ENCODE peak calls at places on chromosomes 4 and X, in four cellular contexts. J, T, A and V are unnamed samples.

GRCh38 chr4:11650801-11651596 is 222.3 kb upstream of the HS3ST1 start:
- DNase-seq in A (no peak), J (no peak), T (no peak), V (no peak)

GRCh38 chrX:53340852-53341645 is 59.7 kb upstream of the IQSEC2 start:
- DNase-seq in J (no peak), A (no peak), T (no peak), V (no peak)

GRCh38 chrX:15679246-15679645 is 14.6 kb upstream of the CLTRN start:
- DNase-seq in A (no peak), J (no peak), T (no peak), V (peak; percentile 16)

GRCh38 chrX:145464650-145465049 is 217.3 kb downstream of the SPANXN1 start:
- DNase-seq in T (no peak), A (no peak), J (no peak), V (no peak)

GRCh38 chr4:73718375-73719373 is 21.7 kb upstream of the CXCL8 start:
- DNase-seq in J (no peak), A (no peak), T (no peak), V (no peak)

GRCh38 chr4:139085141-139085540 is 69.6 kb downstream of the NOCT start:
- DNase-seq in T (peak; percentile 11), A (no peak), J (no peak), V (no peak)

GRCh38 chr4:69524708-69525107 is 29.0 kb upstream of the UGT2B4 start:
- DNase-seq in A (no peak), J (no peak), T (no peak), V (no peak)

GRCh38 chr4:54513231-54513630 is 144.5 kb upstream of the KIT start:
- DNase-seq in J (no peak), T (no peak), A (no peak), V (no peak)

GRCh38 chr4:54482529-54482961 is 175.2 kb upstream of the KIT start:
- DNase-seq in T (no peak), A (no peak), J (no peak), V (no peak)

GRCh38 chr4:104870495-104871228 is 276.0 kb upstream of the TET2 start:
- DNase-seq in A (no peak), J (no peak), T (no peak), V (no peak)

GRCh38 chr4:102678695-102679335 is 82.0 kb downstream of the MANBA start:
- DNase-seq in T (no peak), A (no peak), J (no peak), V (no peak)

GRCh38 chr4:123418486-123418931 is 21.9 kb downstream of the SPRY1 start:
- DNase-seq in T (peak; percentile 97), J (peak; percentile 40), A (no peak), V (peak; percentile 30)

GRCh38 chr4:41361831-41362646 is 105.3 kb downstream of the UCHL1 start:
- DNase-seq in A (no peak), J (no peak), T (no peak), V (no peak)

GRCh38 chrX:19670321-19670750 is 155.0 kb upstream of the MAP3K15 start:
- DNase-seq in A (no peak), T (peak; percentile 21), J (no peak), V (no peak)
- TF ChIP-seq POLR2AphosphoS5 in A (no peak), T (no peak), J (no peak), V (no peak)

DNA sequence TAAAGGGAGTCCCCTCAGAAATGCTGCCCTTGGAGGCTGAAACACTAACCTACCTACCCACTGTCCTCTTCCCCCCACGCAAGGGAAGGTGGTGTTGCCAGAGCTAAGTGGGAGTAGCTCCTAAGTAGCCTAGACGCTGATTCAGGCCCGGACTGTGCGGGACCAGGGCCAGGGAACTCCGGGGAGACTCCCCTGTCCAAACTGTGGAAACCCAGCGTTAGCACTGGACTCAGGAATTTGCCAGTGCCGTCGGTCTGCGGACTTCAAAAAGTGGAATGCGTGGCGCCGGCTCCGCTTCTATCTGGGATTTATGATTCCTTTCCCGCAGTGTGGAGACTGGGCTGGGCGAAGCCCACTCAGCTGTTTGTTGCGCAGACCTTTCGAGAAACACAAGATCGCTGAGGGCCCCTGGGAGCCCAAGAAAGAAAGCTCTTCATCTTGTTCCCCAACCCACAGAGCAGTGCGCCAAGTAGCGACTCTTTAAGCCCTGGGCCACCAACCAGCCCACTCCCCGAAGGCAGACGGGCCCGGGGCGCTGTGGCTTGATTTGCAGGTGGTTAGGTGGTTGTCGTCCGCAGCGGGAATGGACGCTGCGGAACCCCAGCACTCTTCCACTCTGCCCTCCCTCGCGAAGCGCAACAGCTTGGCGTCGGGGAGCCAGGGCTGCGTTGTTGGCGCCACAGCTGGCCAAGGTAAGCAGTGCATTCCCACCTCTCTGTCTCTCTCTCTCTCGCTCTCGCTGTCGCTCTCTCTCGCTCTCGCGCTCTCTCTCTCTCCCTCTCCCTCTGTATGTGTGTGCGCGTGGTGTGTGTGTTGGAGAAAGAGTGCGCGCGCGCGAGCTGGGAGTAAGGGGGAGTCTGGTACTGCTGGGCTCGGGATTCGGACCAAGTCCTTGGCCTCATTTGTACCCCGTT is 2.0 kb downstream of the TMEM255A start:
- DNase-seq in A (no peak), T (peak; percentile 57), J (peak; percentile 75), V (no peak)
- TF ChIP-seq POLR2AphosphoS5 in A (no peak), T (no peak), J (peak; percentile 26), V (no peak)

DNA sequence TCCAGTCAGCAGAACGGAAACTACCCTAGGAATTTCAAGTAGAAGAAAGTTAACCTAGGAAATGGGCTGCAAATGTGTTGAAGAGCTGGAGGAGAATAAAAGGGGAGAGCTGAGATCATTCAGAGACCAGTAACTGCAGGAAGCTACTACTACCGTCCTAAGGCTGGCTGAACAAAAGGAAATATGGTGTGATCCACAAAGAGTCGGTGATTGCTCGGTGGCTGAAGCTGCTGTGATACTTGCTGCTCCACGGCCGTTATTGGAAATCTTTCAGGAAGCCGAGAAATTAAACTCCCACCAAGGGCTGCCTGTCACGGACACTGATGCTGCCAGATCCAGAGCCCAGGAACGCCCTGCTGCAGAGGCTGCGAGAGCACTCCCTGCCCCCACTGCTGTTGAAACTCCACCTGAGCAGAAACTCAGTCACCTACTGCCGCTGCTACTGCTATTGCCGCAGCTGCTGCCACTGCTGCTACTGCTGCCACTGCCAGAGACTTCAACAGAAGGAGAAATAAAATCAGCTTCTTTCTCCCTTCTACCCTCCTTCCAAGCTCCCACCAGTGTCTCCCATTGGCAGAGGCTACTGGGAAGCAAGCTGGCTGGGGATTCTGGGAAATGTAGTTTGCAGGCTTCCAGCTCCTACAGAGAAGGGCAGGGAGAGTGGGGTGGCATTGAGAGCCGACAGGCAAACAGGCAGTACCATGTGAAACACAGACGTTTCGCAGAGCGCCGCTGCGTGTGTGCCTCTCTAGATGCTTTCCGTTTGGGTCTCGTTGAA is 125.9 kb upstream of the ENPP6 start:
- DNase-seq in T (peak; percentile 72), J (peak; percentile 88), A (no peak), V (peak; percentile 24)
- TF ChIP-seq POLR2AphosphoS5 in T (peak; percentile 67), J (peak; percentile 70), A (peak; percentile 25), V (peak; percentile 55)

GRCh38 chr4:163515198-163515597 is 20.7 kb downstream of the TMA16 start:
- DNase-seq in T (no peak), A (no peak), J (no peak), V (no peak)
- TF ChIP-seq POLR2AphosphoS5 in T (no peak), A (no peak), J (no peak), V (no peak)

GRCh38 chr4:3784469-3785291 is 18.5 kb downstream of the ADRA2C start:
- DNase-seq in J (no peak), A (no peak), T (peak; percentile 92), V (no peak)
- TF ChIP-seq POLR2AphosphoS5 in J (no peak), A (no peak), T (no peak), V (no peak)

DNA sequence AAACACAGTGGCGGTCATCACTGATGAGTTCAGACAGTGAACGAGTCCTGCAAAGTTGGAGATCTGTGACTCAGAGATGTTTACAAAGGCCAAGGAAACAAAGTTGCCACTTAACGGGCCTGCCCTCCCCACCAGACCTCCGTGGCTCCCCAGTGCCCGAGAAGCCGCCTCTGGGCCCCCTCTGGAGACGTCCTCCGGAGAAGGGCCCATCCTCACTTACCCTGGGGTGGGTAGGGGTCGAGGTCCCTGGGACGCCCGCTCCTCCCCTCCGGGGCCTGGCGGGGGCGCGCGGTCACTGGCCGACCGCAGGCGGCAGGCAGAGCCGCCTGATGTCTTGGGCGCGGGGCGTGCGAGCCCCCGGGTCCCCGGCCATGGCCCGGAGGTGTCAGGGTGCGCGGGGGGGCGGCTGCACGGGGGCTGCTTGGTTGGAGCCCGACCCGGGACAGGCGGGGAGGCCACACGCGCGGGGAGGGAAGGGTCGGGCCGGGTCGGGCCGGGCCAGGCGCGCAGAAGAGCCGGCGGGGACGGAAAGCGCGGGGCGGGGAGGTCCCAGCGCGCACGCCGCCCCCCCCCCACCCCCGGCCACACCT is 590 bp downstream of the DHRSX start:
- DNase-seq in T (peak; percentile 18), J (peak; percentile 47), A (no peak), V (no peak)
- TF ChIP-seq POLR2AphosphoS5 in T (no peak), J (peak; percentile 8), A (no peak), V (no peak)

DNA sequence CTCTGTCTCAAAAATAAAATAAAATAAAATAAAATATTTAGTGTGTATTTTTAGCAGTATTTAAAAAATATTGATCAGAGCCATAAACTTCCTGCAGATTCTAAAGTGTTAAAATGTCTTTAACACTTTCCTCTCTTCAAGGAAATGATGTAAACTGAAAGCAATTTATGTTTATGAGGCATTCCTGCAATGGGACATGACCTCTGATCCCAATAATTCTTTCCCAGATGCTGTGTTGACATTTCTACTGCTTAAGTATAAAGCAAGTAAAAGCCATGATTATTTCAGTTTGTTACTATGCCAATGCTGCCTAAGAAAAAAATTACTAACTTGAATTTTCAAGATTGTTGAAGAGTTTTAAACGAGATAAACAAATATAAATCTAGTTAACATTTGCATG is 29.0 kb downstream of the COQ2 start:
- DNase-seq in A (no peak), J (no peak), T (no peak), V (peak; percentile 55)
- TF ChIP-seq POLR2AphosphoS5 in A (no peak), J (no peak), T (no peak), V (no peak)